ENCODE peak calls at places on chromosome 21, in seven cellular contexts. Y, U, W, B, P, O and X are unnamed samples.

GRCh38 chr21:38811257-38811656 is 5.5 kb downstream of the ETS2 start:
- DNase-seq in W (no peak), Y (no peak), P (no peak), U (no peak), B (peak), O (no peak), X (no peak)

GRCh38 chr21:43817157-43818086 is 28.0 kb downstream of the RRP1 start:
- DNase-seq in P (no peak), W (no peak), Y (no peak), O (no peak), B (no peak), U (no peak), X (no peak)

GRCh38 chr21:39845581-39846130 is 21.6 kb upstream of the PCP4 start:
- DNase-seq in P (no peak), B (peak), O (no peak), U (no peak), Y (no peak), W (no peak), X (no peak)

GRCh38 chr21:43716376-43717165 is 2.4 kb upstream of the PDXK start:
- DNase-seq in O (no peak), W (no peak), Y (no peak), P (no peak), U (no peak), B (no peak), X (no peak)

GRCh38 chr21:36120304-36120902 is 14.5 kb upstream of the CBR3 start:
- DNase-seq in O (no peak), U (no peak), Y (no peak), B (no peak), P (no peak), W (no peak), X (no peak)

GRCh38 chr21:41600961-41601572 is 93.1 kb upstream of the TMPRSS2 start:
- DNase-seq in Y (no peak), U (no peak), O (no peak), W (no peak), P (no peak), B (no peak), X (no peak)

GRCh38 chr21:38422067-38422466 is 76.2 kb downstream of the ERG start:
- DNase-seq in Y (no peak), P (no peak), U (no peak), B (no peak), W (no peak), O (no peak), X (no peak)

GRCh38 chr21:33685613-33686197 is 43.4 kb downstream of the ITSN1 start:
- DNase-seq in Y (no peak), P (no peak), B (peak), W (no peak), O (no peak), U (no peak), X (no peak)

GRCh38 chr21:40671721-40672120 is 175.2 kb downstream of the DSCAM start:
- DNase-seq in P (no peak), W (no peak), U (no peak), O (no peak), B (no peak), Y (no peak), X (no peak)

GRCh38 chr21:38474124-38474523 is 24.2 kb downstream of the ERG start:
- DNase-seq in B (no peak), W (no peak), U (no peak), Y (no peak), O (no peak), P (no peak), X (no peak)

GRCh38 chr21:37550618-37551405 is 184.2 kb downstream of the DYRK1A start:
- DNase-seq in W (no peak), Y (no peak), U (no peak), P (no peak), O (no peak), B (no peak), X (no peak)

GRCh38 chr21:37043818-37044217 is 29.1 kb downstream of the PIGP start:
- DNase-seq in O (no peak), W (no peak), U (no peak), Y (no peak), B (no peak), P (no peak), X (no peak)

GRCh38 chr21:17585875-17586450 is 26.7 kb downstream of the BTG3 start:
- DNase-seq in Y (no peak), P (no peak), O (no peak), U (peak), B (peak), W (no peak), X (no peak)

GRCh38 chr21:16624468-16625102 is 888.3 kb upstream of the CXADR start:
- DNase-seq in U (no peak), W (no peak), O (no peak), B (no peak), Y (no peak), P (no peak), X (no peak)

GRCh38 chr21:20591294-20591693 is 406.9 kb upstream of the NCAM2 start:
- DNase-seq in Y (no peak), O (no peak), W (no peak), B (peak), U (no peak), P (no peak), X (no peak)

GRCh38 chr21:46550511-46550941 is 54.4 kb downstream of the S100B start:
- DNase-seq in U (no peak), Y (peak), P (no peak), W (peak), B (no peak), O (no peak), X (no peak)

GRCh38 chr21:44547656-44548331 is 3.5 kb downstream of the KRTAP10-2 start:
- DNase-seq in W (no peak), O (no peak), Y (peak), P (no peak), B (no peak), U (no peak), X (no peak)

GRCh38 chr21:19870682-19871081 is 1127.5 kb upstream of the NCAM2 start:
- DNase-seq in O (no peak), Y (no peak), U (no peak), P (no peak), W (no peak), B (no peak), X (no peak)

GRCh38 chr21:23507501-23507900 is 2099.8 kb downstream of the MRPL39 start:
- DNase-seq in Y (no peak), U (no peak), P (no peak), W (no peak), O (no peak), B (no peak), X (no peak)

GRCh38 chr21:34580181-34580700 is 34.7 kb downstream of the RCAN1 start:
- DNase-seq in P (no peak), W (no peak), B (no peak), Y (no peak), O (peak), U (no peak), X (no peak)

GRCh38 chr21:38277501-38278111 is 20.8 kb downstream of the KCNJ15 start:
- DNase-seq in U (peak), B (peak), W (no peak), O (no peak), Y (no peak), P (no peak), X (no peak)

GRCh38 chr21:24025101-24025500 is 1582.2 kb downstream of the MRPL39 start:
- DNase-seq in Y (no peak), O (no peak), U (no peak), B (no peak), W (no peak), P (no peak), X (no peak)

GRCh38 chr21:14981246-14981645 is 83.6 kb downstream of the NRIP1 start:
- DNase-seq in W (no peak), Y (no peak), U (no peak), P (no peak), B (no peak), O (no peak), X (no peak)

GRCh38 chr21:32844653-32845443 is 73.3 kb upstream of the PAXBP1 start:
- DNase-seq in P (no peak), W (no peak), O (no peak), Y (no peak), U (no peak), B (peak), X (no peak)

GRCh38 chr21:45853703-45854342 is 127.7 kb upstream of the COL6A1 start:
- DNase-seq in B (no peak), W (no peak), U (no peak), P (no peak), Y (no peak), O (no peak), X (no peak)

GRCh38 chr21:34824314-34824713 is 155.5 kb downstream of the CLIC6 start:
- DNase-seq in B (no peak), P (no peak), Y (no peak), O (no peak), W (no peak), U (no peak), X (no peak)

GRCh38 chr21:27581168-27581567 is 614.3 kb upstream of the ADAMTS5 start:
- DNase-seq in B (peak), O (no peak), W (no peak), Y (no peak), P (no peak), U (no peak), X (no peak)